ENCODE peak calls at places on chromosomes 11 and 22, in eight cellular contexts. U is AG09319, P is fibroblast of lung, C is RWPE1, A is IMR-90, H is pancreas, B is MM.1S, X is neural progenitor cell. F is an unnamed sample.

GRCh38 chr11:74634537-74634936 is 42.2 kb downstream of the POLD3 start:
- DNase-seq in H (peak), C (peak), P (peak), B (no peak), A (peak), X (no peak), U (no peak), F (peak)

GRCh38 chr11:113316251-113316650 is 1.9 kb downstream of the TTC12 start:
- DNase-seq in A (no peak), X (no peak), H (no peak), B (no peak), U (no peak), P (no peak), C (peak), F (no peak)

GRCh38 chr22:23036684-23037428 is 33.5 kb upstream of the GNAZ start:
- DNase-seq in C (no peak), A (peak), X (no peak), B (no peak), H (no peak), U (peak), P (peak), F (peak)

GRCh38 chr11:40188848-40189247 is 1270.6 kb downstream of the LRRC4C start:
- DNase-seq in X (no peak), P (no peak), H (peak), A (no peak), U (no peak), B (no peak), C (no peak), F (no peak)

GRCh38 chr22:21959274-21960074 is 6.8 kb upstream of the PPM1F start:
- DNase-seq in B (no peak), H (no peak), C (no peak), A (no peak), X (no peak), U (no peak), P (no peak), F (no peak)

GRCh38 chr11:34613015-34613414 is 7.9 kb upstream of the EHF start:
- DNase-seq in H (no peak), C (no peak), X (no peak), B (no peak), U (no peak), P (no peak), A (no peak), F (no peak)

GRCh38 chr11:132911186-132911585 is 621.1 kb downstream of the OPCML start:
- DNase-seq in H (peak), B (no peak), C (peak), P (peak), X (no peak), U (no peak), A (peak), F (no peak)

GRCh38 chr11:122727101-122727929 is 71.8 kb downstream of the UBASH3B start:
- DNase-seq in B (peak), C (no peak), X (peak), A (no peak), P (no peak), H (no peak), U (no peak), F (no peak)

GRCh38 chr22:40428796-40429195 is 58.4 kb downstream of the SGSM3 start:
- DNase-seq in X (no peak), A (no peak), P (no peak), B (no peak), C (no peak), U (no peak), H (no peak), F (no peak)

GRCh38 chr11:61645179-61645868 is 34.9 kb upstream of the DAGLA start:
- DNase-seq in X (peak), C (no peak), U (no peak), P (peak), A (peak), B (no peak), H (no peak), F (no peak)

GRCh38 chr11:18322818-18323570 is 627 bp downstream of the GTF2H1 start:
- DNase-seq in H (no peak), P (peak), C (no peak), U (no peak), A (no peak), B (no peak), X (peak), F (no peak)

GRCh38 chr11:68976563-68976962 is 4.2 kb downstream of the MRGPRD start:
- DNase-seq in U (peak), A (peak), H (no peak), X (no peak), P (no peak), C (no peak), B (no peak), F (no peak)

GRCh38 chr11:30107899-30108298 is 91.1 kb upstream of the KCNA4 start:
- DNase-seq in U (no peak), P (peak), A (peak), B (no peak), H (no peak), C (peak), X (no peak), F (peak)

GRCh38 chr22:50090141-50090714 is 422 bp downstream of the MOV10L1 start:
- DNase-seq in B (no peak), X (no peak), H (no peak), C (no peak), U (no peak), A (no peak), P (no peak), F (no peak)

GRCh38 chr11:579830-580601 is 3.7 kb downstream of the PHRF1 start:
- DNase-seq in P (peak), X (no peak), B (no peak), U (no peak), C (no peak), A (peak), H (peak), F (no peak)

DNA sequence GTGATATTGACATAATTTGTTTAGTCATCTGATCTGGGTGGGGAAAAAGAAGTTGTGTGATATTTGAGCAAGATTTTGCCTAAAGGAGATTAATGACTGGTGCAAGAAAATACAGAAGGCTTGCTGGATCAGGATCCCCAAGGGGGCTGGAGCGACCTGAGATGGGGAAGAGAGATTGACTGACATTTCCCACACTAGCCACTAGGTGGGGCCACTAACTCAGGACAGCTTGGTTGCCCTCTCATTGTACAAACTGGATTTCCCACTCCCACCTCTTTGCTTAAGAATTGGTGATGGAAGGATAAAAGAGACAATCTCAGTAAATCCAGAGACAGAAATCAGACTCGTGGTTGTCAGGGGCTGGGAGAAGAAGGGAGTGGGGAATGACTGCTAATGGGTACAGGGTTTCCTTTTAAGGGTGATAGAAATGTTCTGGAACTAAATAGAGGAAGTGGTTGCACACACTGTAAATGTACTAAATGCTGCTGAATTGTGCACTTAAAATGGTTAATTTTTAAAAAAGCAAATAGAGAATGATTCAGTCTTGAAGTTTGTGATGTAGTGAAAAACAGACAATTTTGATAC is 50.7 kb downstream of the CTTN start:
- DNase-seq in B (no peak), H (no peak), A (no peak), C (no peak), P (no peak), U (no peak), X (no peak), F (no peak)
- TF ChIP-seq CTCF in B (peak), H (no peak), A (peak), C (peak), P (peak), U (peak), X (peak), F (peak)

GRCh38 chr11:118958577-118958976 is 2.5 kb downstream of the UPK2 start:
- DNase-seq in C (no peak), P (no peak), B (no peak), A (no peak), H (no peak), U (no peak), X (no peak), F (no peak)

GRCh38 chr11:118957549-118957948 is 1.5 kb downstream of the UPK2 start:
- DNase-seq in C (no peak), X (no peak), P (no peak), H (no peak), A (no peak), B (no peak), U (no peak), F (no peak)

GRCh38 chr11:118957968-118958367 is 1.9 kb downstream of the UPK2 start:
- DNase-seq in P (no peak), H (no peak), C (no peak), A (no peak), X (no peak), B (no peak), U (no peak), F (no peak)

GRCh38 chr11:118956094-118956846 is at the start of gene UPK2:
- DNase-seq in C (peak), B (peak), X (peak), A (peak), P (peak), H (peak), U (peak), F (peak)

GRCh38 chr11:118956847-118957469 is 860 bp downstream of the UPK2 start:
- DNase-seq in U (no peak), P (no peak), B (no peak), C (no peak), A (no peak), X (no peak), H (no peak), F (no peak)
- TF ChIP-seq CTCF in U (no peak), P (no peak), B (no peak), C (peak), A (no peak), X (no peak), H (no peak), F (peak)

DNA sequence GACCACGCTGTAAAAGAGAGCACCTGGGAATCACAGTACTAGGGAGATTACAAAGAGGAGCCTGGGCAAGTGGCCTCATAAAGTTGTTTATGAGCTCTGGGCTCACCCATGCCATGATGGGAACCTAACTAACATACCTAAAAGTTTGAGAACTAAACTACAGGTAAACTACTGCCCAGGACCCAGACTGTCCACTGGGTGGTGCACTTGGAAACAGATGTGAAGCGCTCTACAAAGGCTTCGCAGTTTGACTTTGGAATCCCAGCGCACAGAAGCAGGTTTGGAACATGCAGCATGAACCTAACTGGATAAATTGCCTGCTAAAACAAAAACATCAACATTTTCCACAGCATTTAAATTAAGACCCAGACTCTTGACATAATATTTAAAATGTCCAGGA is 418.6 kb downstream of the FAM181B start:
- DNase-seq in C (peak), X (peak), U (no peak), A (no peak), B (no peak), P (no peak), H (peak), F (no peak)
- TF ChIP-seq CTCF in C (no peak), X (peak), U (no peak), A (no peak), B (peak), P (no peak), H (no peak), F (no peak)

DNA sequence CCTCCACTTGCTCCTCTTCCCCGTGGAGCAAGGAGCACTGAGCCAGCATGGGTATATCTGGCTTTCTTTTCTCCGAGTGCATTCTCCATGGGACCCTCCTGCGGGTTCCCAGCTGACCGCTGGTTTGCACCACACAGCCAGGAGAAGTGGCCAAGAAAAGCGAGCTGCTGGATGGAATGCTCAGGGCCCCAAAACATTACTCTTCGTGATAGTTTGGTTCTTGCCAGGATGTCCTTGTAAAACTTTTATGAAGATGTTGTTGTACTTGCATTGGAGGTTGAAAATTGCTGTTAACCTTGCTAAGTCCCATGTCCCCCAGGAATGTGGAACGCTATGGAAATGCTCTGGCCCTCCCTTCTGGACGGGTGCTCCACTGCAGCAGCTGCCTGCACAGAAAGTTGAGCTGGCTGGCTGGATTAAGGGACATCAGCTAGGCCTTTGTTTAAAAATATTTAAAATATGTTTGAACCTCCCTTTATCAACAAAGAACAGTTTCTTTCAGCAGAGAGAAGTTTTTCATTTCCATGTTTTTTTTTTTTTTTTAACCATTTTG is 68.7 kb downstream of the ZNRF3 start:
- DNase-seq in U (no peak), B (no peak), P (peak), C (no peak), H (no peak), A (peak), X (peak), F (peak)
- TF ChIP-seq CTCF in U (peak), B (no peak), P (no peak), C (no peak), H (no peak), A (peak), X (peak), F (no peak)

DNA sequence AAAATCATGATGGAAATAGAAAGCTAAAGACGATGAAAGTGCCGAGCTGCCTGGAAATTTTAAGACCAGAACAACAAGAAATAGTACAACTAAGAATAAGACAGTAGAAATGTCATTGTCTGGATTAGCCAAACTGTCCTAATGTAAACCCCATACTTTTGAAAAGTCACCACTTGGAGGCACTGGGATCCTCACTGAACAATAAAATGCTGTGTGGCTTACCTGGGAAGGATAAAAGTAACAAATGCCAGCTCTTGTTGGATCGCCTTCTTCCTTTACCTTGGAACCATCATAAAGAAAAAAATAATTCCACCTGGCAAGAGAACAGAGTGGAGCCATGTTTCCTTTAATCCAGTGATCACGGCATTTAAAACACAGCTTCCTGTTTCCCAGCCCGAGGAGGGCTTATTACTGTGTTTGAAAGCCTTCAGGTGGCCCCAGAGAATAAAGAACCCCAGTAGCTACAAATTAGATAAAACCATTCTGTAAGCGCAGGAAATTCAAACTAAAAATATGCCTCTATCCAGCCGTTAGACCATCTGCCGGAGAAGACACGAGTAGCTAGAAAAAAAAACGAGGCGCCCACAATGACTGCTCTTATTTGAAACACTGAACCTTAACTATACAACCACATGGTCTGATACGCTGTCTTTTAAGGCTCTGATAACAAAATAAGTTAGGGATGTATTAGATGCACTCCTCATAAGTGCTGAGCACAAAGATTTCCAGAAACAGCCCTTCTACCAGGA is 4.4 kb downstream of the HPS4 start:
- DNase-seq in C (no peak), P (no peak), B (no peak), X (no peak), H (no peak), U (no peak), A (no peak), F (no peak)
- TF ChIP-seq CTCF in C (no peak), P (no peak), B (peak), X (no peak), H (no peak), U (no peak), A (no peak), F (no peak)

GRCh38 chr22:41543854-41544670 is at the start of gene POLR3H:
- DNase-seq in B (peak), U (peak), P (peak), A (peak), C (peak), X (peak), H (peak), F (peak)
- TF ChIP-seq CTCF in B (peak), U (peak), P (peak), A (peak), C (peak), X (peak), H (peak), F (peak)

GRCh38 chr11:100776212-100776896 is 89.3 kb downstream of the ARHGAP42 start:
- DNase-seq in X (no peak), H (no peak), A (peak), U (no peak), C (peak), P (peak), B (no peak), F (peak)

GRCh38 chr11:100777736-100778135 is 90.6 kb downstream of the ARHGAP42 start:
- DNase-seq in B (no peak), C (no peak), P (no peak), A (no peak), H (no peak), U (no peak), X (no peak), F (no peak)

GRCh38 chr11:100777118-100777517 is 90.0 kb downstream of the ARHGAP42 start:
- DNase-seq in C (peak), U (no peak), P (peak), H (no peak), A (no peak), B (no peak), X (no peak), F (no peak)

GRCh38 chr11:100778386-100778785 is 91.3 kb downstream of the ARHGAP42 start:
- DNase-seq in C (no peak), A (no peak), X (no peak), U (no peak), P (no peak), B (no peak), H (no peak), F (no peak)

DNA sequence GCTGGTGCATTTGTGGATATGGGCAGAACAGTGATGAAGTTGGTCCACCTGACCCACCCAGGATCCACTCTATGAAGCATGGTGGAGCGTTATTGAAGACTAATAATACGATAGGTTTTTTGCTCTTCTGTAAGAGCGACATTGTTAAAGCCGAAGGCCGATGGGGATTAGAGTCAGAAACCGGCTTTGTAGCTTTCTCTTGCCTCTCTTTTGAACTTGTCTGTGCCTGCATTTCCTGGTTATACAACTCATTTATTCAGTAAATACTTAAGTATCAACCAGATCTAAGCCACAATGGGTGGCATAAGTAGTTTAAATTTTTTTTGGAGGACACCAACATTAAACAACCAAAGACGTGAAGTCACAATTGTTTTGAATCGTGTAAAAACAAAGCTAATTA is 93.4 kb downstream of the ARHGAP42 start:
- DNase-seq in C (no peak), X (no peak), P (no peak), U (no peak), H (no peak), A (no peak), B (no peak), F (no peak)
- TF ChIP-seq CTCF in C (no peak), X (no peak), P (no peak), U (no peak), H (no peak), A (no peak), B (no peak), F (no peak)

GRCh38 chr11:116507016-116507415 is 265.8 kb downstream of the BUD13 start:
- DNase-seq in B (no peak), U (no peak), A (no peak), X (no peak), C (no peak), H (no peak), P (no peak), F (no peak)
- TF ChIP-seq CTCF in B (no peak), U (no peak), A (no peak), X (no peak), C (no peak), H (no peak), P (no peak), F (no peak)

GRCh38 chr11:88692306-88692705 is 354.8 kb upstream of the CTSC start:
- DNase-seq in C (no peak), A (no peak), P (no peak), X (no peak), B (no peak), U (no peak), H (no peak), F (no peak)
- TF ChIP-seq CTCF in C (no peak), A (no peak), P (no peak), X (no peak), B (no peak), U (no peak), H (no peak), F (no peak)

F was measured in HFFc6.